ENCODE peak calls at places on chromosomes 11 and 22, in nine cellular contexts. J is activated effector memory CD4-positive, alpha-beta T cell treated with anti-CD3 and anti-CD28 coated beads, Interleukin-2, amount 50 U/mL, for 16 hours; O is brain microvascular endothelial cell; S is stimulated activated CD4-positive, alpha-beta T cell treated with anti-CD3 and anti-CD28 coated beads, Interleukin-2, amount 100 ng/mL, for 48 hours; E is HL-60; I is H1; Y is stimulated activated CD8-positive, alpha-beta memory T cell treated with anti-CD3 and anti-CD28 coated beads, Interleukin-12 subunit alpha, Interleukin-12 subunit beta, amount 100 ng/mL, for 4 hours; V is CD8-positive, alpha-beta T cell; C is heart right ventricle. B is an unnamed sample.

GRCh38 chr22:37511368-37512104 is 7.7 kb downstream of the CARD10 start:
- DNase-seq in S (no peak), C (no peak), E (no peak), V (no peak), O (no peak), Y (no peak), I (no peak), J (no peak), B (no peak)

GRCh38 chr11:44761546-44761961 is 34.8 kb downstream of the TSPAN18 start:
- DNase-seq in I (peak; percentile 44), E (no peak), V (no peak), O (no peak), S (no peak), J (no peak), Y (no peak), C (no peak), B (no peak)

GRCh38 chr11:23263466-23263865 is 403.2 kb upstream of the CCDC179 start:
- DNase-seq in Y (no peak), E (no peak), S (no peak), C (no peak), J (no peak), V (no peak), O (no peak), I (no peak), B (no peak)

GRCh38 chr22:33923660-33924246 is 3.5 kb upstream of the LARGE1 start:
- DNase-seq in I (peak; percentile 76), S (no peak), V (no peak), J (no peak), Y (no peak), E (peak; percentile 16), O (peak; percentile 62), C (peak; percentile 74), B (peak; percentile 87)

GRCh38 chr11:72642815-72643511 is 31.3 kb downstream of the PDE2A start:
- DNase-seq in J (peak; percentile 86), O (no peak), C (peak; percentile 38), V (peak; percentile 66), I (peak; percentile 92), Y (peak; percentile 51), E (peak; percentile 36), S (peak; percentile 72), B (peak; percentile 68)

GRCh38 chr22:25970348-25970995 is 198.8 kb upstream of the SEZ6L start:
- DNase-seq in S (no peak), J (no peak), O (no peak), I (no peak), E (no peak), V (no peak), Y (no peak), C (peak; percentile 45), B (peak; percentile 42)

GRCh38 chr11:72233056-72233772 is 8.6 kb downstream of the INPPL1 start:
- DNase-seq in Y (no peak), S (no peak), J (peak; percentile 54), O (no peak), V (no peak), C (no peak), I (peak; percentile 17), E (no peak), B (no peak)

GRCh38 chr22:37121887-37122591 is 12.5 kb upstream of the TMPRSS6 start:
- DNase-seq in I (no peak), C (no peak), J (peak; percentile 96), S (peak; percentile 78), E (no peak), V (peak; percentile 87), Y (peak; percentile 80), O (no peak), B (no peak)

GRCh38 chr22:38921126-38921525 is 36.3 kb upstream of the APOBEC3A start:
- DNase-seq in J (no peak), O (no peak), S (no peak), V (no peak), C (no peak), Y (no peak), I (no peak), E (no peak), B (peak; percentile 37)

GRCh38 chr11:29200776-29201574 is 815.9 kb downstream of the KCNA4 start:
- DNase-seq in Y (no peak), I (no peak), O (no peak), V (no peak), J (no peak), S (no peak), E (no peak), C (no peak), B (no peak)

GRCh38 chr11:116861539-116861938 is 24.1 kb upstream of the APOA1 start:
- DNase-seq in E (no peak), Y (no peak), O (peak; percentile 73), I (no peak), S (no peak), C (no peak), V (no peak), J (no peak), B (no peak)

GRCh38 chr11:7518811-7519562 is 5.2 kb downstream of the PPFIBP2 start:
- DNase-seq in O (no peak), V (no peak), J (no peak), E (no peak), C (no peak), S (no peak), I (no peak), Y (no peak), B (no peak)